ENCODE peak calls at places on chromosome 22, in five cellular contexts. Q is K562, F is transverse colon, K is stomach, D is sigmoid colon. E is an unnamed sample.

GRCh38 chr22:38412435-38413084 is 42.4 kb downstream of the KCNJ4 start:
- DNase-seq in Q (peak; percentile 84), F (no peak), D (peak; percentile 61), K (no peak), E (no peak)

GRCh38 chr22:43001271-43002197 is 13.4 kb downstream of the PACSIN2 start:
- DNase-seq in Q (no peak), K (no peak), F (no peak), D (peak; percentile 50), E (no peak)

GRCh38 chr22:19775496-19776325 is 15.1 kb downstream of the TBX1 start:
- DNase-seq in K (no peak), F (no peak), Q (no peak), D (no peak), E (no peak)

GRCh38 chr22:38756631-38757463 is 1.0 kb upstream of the SUN2 start:
- DNase-seq in D (no peak), F (peak; percentile 21), K (no peak), Q (no peak), E (no peak)

GRCh38 chr22:34696557-34696956 is 369.4 kb upstream of the ISX start:
- DNase-seq in K (no peak), Q (no peak), F (no peak), D (no peak), E (no peak)

GRCh38 chr22:42990131-42990838 is 24.7 kb downstream of the PACSIN2 start:
- DNase-seq in K (no peak), D (peak; percentile 71), Q (no peak), F (peak; percentile 36), E (no peak)

GRCh38 chr22:49964136-49964492 is 3.5 kb downstream of the PIM3 start:
- DNase-seq in Q (no peak), D (peak; percentile 63), F (peak; percentile 9), K (peak; percentile 26), E (no peak)

GRCh38 chr22:28734393-28734792 is 7.2 kb downstream of the CHEK2 start:
- DNase-seq in D (no peak), Q (no peak), F (no peak), K (no peak), E (no peak)

GRCh38 chr22:38879102-38879729 is 7.2 kb upstream of the CBX6 start:
- DNase-seq in Q (no peak), D (no peak), F (no peak), K (no peak), E (no peak)

GRCh38 chr22:31631381-31631780 is 30.6 kb downstream of the PISD start:
- DNase-seq in K (no peak), D (no peak), Q (no peak), F (no peak), E (no peak)

GRCh38 chr22:48414662-48415061 is 1413.0 kb downstream of the BRD1 start:
- DNase-seq in F (no peak), D (no peak), K (no peak), Q (no peak), E (no peak)

GRCh38 chr22:36828815-36829214 is 12.0 kb upstream of the PVALB start:
- DNase-seq in D (no peak), Q (peak; percentile 29), K (no peak), F (no peak), E (no peak)

GRCh38 chr22:48968201-48968959 is 859.3 kb downstream of the BRD1 start:
- DNase-seq in F (peak; percentile 16), Q (peak; percentile 17), K (peak; percentile 26), D (no peak), E (no peak)

GRCh38 chr22:38176170-38176741 is 5.4 kb downstream of the PLA2G6 start:
- DNase-seq in D (peak; percentile 91), F (peak; percentile 56), K (peak; percentile 79), Q (no peak), E (peak; percentile 61)

GRCh38 chr22:48485144-48486135 is 1342.2 kb downstream of the BRD1 start:
- DNase-seq in K (no peak), F (no peak), Q (no peak), D (peak; percentile 35), E (no peak)

GRCh38 chr22:25091449-25091848 is 108.2 kb upstream of the CRYBB3 start:
- DNase-seq in Q (no peak), K (no peak), F (no peak), D (no peak), E (no peak)

GRCh38 chr22:23068096-23068831 is 2.1 kb upstream of the GNAZ start:
- DNase-seq in Q (peak; percentile 47), K (peak; percentile 22), D (peak; percentile 57), F (peak; percentile 6), E (no peak)

GRCh38 chr22:35959121-35959800 is 69.4 kb downstream of the RBFOX2 start:
- DNase-seq in F (no peak), D (no peak), K (no peak), Q (no peak), E (no peak)

GRCh38 chr22:32267011-32267410 is 11.9 kb upstream of the SLC5A4 start:
- DNase-seq in K (no peak), F (no peak), D (no peak), Q (no peak), E (no peak)

GRCh38 chr22:30357650-30358215 is 926 bp downstream of the CCDC157 start:
- DNase-seq in Q (no peak), D (no peak), F (no peak), K (no peak), E (no peak)
- H3K4me3 ChIP-seq in Q (peak overlapping the region; percentile 75), D (peak overlapping the region; percentile 69), F (peak overlapping the region; percentile 84), K (peak overlapping the region; percentile 93), E (peak overlapping the region; percentile 98)

GRCh38 chr22:47369431-47370015 is 607.1 kb downstream of the TBC1D22A start:
- DNase-seq in Q (no peak), K (peak; percentile 4), D (no peak), F (no peak), E (no peak)

GRCh38 chr22:47372596-47373385 is 610.3 kb downstream of the TBC1D22A start:
- DNase-seq in K (peak; percentile 21), Q (no peak), D (peak; percentile 37), F (no peak), E (peak; percentile 10)

GRCh38 chr22:47372111-47372581 is 609.7 kb downstream of the TBC1D22A start:
- DNase-seq in Q (no peak), K (peak; percentile 24), F (no peak), D (no peak), E (no peak)

GRCh38 chr22:47370448-47371262 is 608.2 kb downstream of the TBC1D22A start:
- DNase-seq in Q (no peak), F (no peak), K (peak; percentile 15), D (no peak), E (no peak)

GRCh38 chr22:47371263-47372090 is 609.0 kb downstream of the TBC1D22A start:
- DNase-seq in Q (no peak), D (peak; percentile 39), F (no peak), K (peak; percentile 16), E (no peak)
- TF ChIP-seq EP300 in Q (no peak), D (no peak), F (no peak), K (no peak), E (no peak)

GRCh38 chr22:41920271-41920976 is 5.5 kb upstream of the SHISA8 start:
- DNase-seq in D (no peak), F (peak; percentile 44), K (no peak), Q (no peak), E (no peak)
- H3K4me3 ChIP-seq in D (peak overlapping the region; percentile 52), F (peak overlapping the region; percentile 58), K (peak overlapping the region; percentile 62), Q (no peak overlapping the region), E (peak overlapping the region; percentile 44)

DNA sequence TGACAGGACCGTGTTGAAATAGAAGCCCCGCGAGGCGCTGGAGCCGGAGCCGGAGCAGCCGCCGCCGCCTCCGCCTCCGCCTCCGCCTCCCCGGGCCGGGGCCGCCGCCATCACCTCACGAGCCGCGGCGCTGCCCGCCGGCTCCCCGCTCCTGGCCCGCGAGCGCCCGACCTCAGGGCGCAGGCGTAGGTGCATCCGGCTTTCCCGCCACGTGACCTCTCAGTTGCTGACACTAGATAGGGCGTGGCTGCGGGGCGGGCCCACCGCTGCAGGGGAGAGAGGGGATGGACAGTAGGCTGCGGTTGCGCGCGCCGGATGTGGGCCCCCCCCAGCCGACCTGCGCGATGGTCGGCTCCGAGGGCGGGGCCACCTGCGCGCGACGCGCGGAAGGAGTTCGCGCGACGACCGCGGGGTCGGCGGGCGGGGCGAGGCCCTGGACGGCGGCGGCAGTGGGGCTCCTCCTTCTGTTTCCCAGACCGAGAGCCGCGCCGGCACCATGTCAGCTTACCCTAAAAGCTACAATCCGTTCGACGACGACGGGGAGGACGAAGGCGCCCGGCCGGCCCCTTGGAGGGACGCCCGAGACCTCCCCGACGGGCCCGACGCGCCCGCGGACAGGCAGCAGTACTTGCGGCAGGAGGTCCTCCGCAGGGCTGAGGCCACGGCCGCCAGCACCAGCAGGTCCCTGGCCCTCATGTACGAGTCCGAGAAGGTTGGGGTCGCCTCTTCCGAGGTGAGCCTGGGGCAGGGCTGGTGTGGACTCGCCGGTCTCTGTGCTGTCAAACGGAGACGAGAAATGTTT is at the start of the genes PI4KA and SNAP29:
- DNase-seq in D (peak; percentile 100), F (peak; percentile 99), Q (peak; percentile 100), K (peak; percentile 99), E (peak; percentile 98)
- TF ChIP-seq EP300 in D (no peak), F (no peak), Q (peak; percentile 84), K (no peak), E (peak; percentile 92)

GRCh38 chr22:46560696-46561295 is 23.4 kb upstream of the CELSR1 start:
- DNase-seq in D (no peak), K (no peak), Q (no peak), F (no peak), E (no peak)

GRCh38 chr22:46561435-46561905 is 24.1 kb upstream of the CELSR1 start:
- DNase-seq in D (no peak), Q (peak; percentile 39), K (no peak), F (no peak), E (no peak)

GRCh38 chr22:46564084-46564714 is 26.8 kb upstream of the CELSR1 start:
- DNase-seq in Q (no peak), F (peak; percentile 71), K (no peak), D (peak; percentile 69), E (no peak)

GRCh38 chr22:46567471-46567870 is 30.1 kb upstream of the CELSR1 start:
- DNase-seq in Q (no peak), D (no peak), F (no peak), K (no peak), E (no peak)

DNA sequence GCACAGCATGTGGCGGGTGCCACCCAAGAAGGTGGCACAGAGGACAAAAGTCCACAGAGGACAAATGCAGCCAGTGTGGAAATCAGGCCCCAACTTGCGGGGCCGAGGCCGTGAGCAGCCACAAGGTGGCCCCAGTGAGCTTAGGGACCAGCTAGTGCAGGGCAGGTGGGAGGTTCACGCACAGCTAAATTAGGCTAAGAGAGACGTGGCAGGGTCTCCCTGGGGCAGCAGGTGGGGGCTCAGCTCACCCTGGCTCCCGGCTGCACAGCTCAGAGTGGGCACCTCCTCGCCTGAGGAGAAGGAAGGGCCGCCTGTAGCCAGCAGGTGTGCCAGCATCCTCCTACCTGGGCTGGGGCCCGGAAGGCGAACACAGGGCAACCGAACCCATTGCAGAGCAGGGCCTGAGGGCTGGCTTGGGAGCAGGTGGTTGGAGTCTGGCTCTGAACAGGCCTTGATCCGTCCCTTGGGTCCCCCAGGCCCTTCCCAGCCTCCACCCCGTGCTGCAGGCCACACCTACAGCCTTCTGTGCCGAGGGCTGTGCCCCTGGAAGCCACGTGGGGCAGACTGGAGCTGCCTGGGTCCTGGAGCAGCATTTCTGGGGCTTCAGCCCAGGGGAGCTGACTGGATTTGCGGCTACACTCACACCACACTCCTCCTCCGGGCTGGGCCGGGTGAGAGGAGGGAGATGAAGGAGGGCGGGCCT is 26.1 kb upstream of the CELSR1 start:
- DNase-seq in K (peak; percentile 88), F (peak; percentile 92), Q (peak; percentile 80), D (peak; percentile 81), E (peak; percentile 64)
- H3K4me3 ChIP-seq in K (peak overlapping the region; percentile 4), F (no peak overlapping the region), Q (no peak overlapping the region), D (no peak overlapping the region), E (no peak overlapping the region)

E was measured in tibial nerve.